ENCODE peak calls at places on chromosomes 5 and 9, in seven cellular contexts. N is neural crest cell; F is GM06990; U is body of pancreas; T is breast epithelium; E is GM20000; M is activated CD8-positive, alpha-beta T cell treated with anti-CD3 and anti-CD28 coated beads for 36 hours. D is an unnamed sample.

GRCh38 chr9:89353989-89354388 is 35.7 kb downstream of the SECISBP2 start:
- DNase-seq in N (no peak), F (no peak), U (no peak), T (no peak), E (no peak), M (no peak), D (no peak)

GRCh38 chr9:135146766-135147472 is 59.5 kb downstream of the OLFM1 start:
- DNase-seq in N (no peak), F (no peak), U (peak; percentile 26), T (no peak), E (no peak), M (no peak), D (no peak)

GRCh38 chr9:128946945-128947422 is 419 bp downstream of the DOLK start:
- DNase-seq in N (no peak), F (no peak), U (peak; percentile 64), T (peak; percentile 30), E (no peak), M (no peak), D (no peak)

GRCh38 chr5:175826980-175827379 is 44.4 kb upstream of the CPLX2 start:
- DNase-seq in N (no peak), F (no peak), U (no peak), T (no peak), E (no peak), M (peak; percentile 12), D (no peak)

GRCh38 chr5:43063731-43064171 is 23.6 kb upstream of the ANXA2R start:
- DNase-seq in N (no peak), F (no peak), U (no peak), T (no peak), E (no peak), M (no peak), D (no peak)

GRCh38 chr5:154813736-154814135 is 36.7 kb downstream of the FAXDC2 start:
- DNase-seq in N (no peak), F (no peak), U (no peak), T (no peak), E (no peak), M (peak; percentile 52), D (no peak)

GRCh38 chr5:134833340-134834032 is 12.3 kb upstream of the C5orf24 start:
- DNase-seq in N (no peak), F (no peak), U (no peak), T (no peak), E (no peak), M (no peak), D (no peak)

GRCh38 chr5:58893551-58893950 is 310.7 kb downstream of the RAB3C start:
- DNase-seq in N (no peak), F (no peak), U (no peak), T (no peak), E (no peak), M (no peak), D (no peak)

GRCh38 chr5:91408710-91409109 is 25.6 kb upstream of the ARRDC3 start:
- DNase-seq in N (no peak), F (no peak), U (no peak), T (no peak), E (no peak), M (no peak), D (no peak)

GRCh38 chr5:37727238-37727637 is 112.6 kb downstream of the GDNF start:
- DNase-seq in N (no peak), F (no peak), U (no peak), T (no peak), E (no peak), M (no peak), D (no peak)

DNA sequence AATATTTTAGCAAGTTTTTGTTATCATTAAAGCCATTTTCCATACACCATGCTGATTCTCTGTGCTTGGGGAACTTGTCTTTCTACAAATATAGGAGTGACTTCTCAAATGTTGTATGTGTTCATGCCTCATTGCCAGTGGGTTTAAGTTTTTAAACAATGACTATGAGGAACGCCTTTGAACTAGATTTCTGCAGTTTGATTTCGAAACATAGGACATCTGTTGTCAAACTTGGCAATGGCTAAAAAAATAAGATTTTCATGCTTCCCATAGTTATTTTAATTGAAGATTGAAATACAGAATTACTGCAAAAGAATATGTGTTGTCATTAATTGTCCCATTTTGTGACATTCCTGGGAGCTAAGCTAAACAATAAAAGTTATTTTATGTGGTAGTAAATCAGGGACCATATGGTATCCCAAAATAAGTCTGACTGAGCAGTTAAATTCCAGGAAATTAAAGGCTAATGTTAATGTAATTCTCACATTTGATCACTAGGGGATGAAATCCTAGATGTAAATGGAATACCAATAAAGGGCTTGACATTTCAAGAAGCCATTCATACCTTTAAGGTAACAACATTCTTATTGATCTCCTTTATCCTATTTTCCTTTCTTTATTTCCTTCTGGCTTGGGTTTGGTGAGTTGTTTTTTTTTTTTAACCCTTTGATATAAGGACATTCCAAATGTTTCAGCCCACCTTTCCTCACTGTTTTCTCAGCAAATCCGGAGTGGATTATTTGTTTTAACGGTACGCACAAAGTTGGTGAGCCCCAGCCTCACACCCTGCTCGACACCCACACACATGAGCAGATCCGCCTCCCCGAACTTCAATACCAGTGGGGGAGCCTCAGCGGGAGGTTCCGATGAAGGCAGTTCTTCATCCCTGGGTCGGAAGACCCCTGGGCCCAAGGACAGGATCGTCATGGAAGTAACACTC is 116.7 kb downstream of the GOLPH3 start:
- DNase-seq in N (no peak), F (no peak), U (no peak), T (no peak), E (no peak), M (no peak), D (no peak)
- TF ChIP-seq CTCF in N (peak; percentile 55), F (no peak), U (no peak), T (no peak), E (no peak), M (peak; percentile 32), D (peak; percentile 67)

GRCh38 chr9:137740311-137740710 is 121.5 kb downstream of the EHMT1 start:
- DNase-seq in N (no peak), F (no peak), U (peak; percentile 33), T (no peak), E (no peak), M (no peak), D (no peak)
- TF ChIP-seq CTCF in N (no peak), F (no peak), U (no peak), T (no peak), E (no peak), M (no peak), D (no peak)

GRCh38 chr5:174581483-174581882 is 142.9 kb upstream of the MSX2 start:
- DNase-seq in N (peak; percentile 49), F (no peak), U (no peak), T (no peak), E (no peak), M (peak; percentile 2), D (no peak)
- TF ChIP-seq CTCF in N (peak; percentile 65), F (peak; percentile 41), U (peak; percentile 11), T (no peak), E (no peak), M (peak; percentile 30), D (peak; percentile 69)

DNA sequence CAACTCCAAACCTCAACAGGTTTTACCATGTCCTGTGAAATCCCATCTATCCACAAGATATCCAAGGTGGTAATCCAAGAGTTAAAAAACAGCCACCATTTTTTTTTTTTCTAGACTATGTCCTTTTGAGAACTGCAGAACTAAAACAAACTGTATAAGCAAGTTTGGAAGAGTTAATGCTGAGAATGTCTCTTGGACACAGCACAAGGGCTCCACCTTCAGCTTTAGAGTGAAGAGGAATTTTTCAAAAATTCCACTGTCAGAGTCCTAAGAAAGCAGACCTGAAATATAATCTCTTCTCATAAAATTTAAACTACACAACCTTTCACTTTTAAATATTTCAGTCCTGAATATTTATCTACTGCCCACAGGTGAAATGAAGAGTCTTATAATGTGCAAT is 167.8 kb upstream of the CCNG1 start:
- DNase-seq in N (no peak), F (no peak), U (no peak), T (no peak), E (peak; percentile 7), M (no peak), D (no peak)
- TF ChIP-seq CTCF in N (no peak), F (peak; percentile 22), U (no peak), T (no peak), E (no peak), M (no peak), D (peak; percentile 50)

GRCh38 chr5:168291281-168291960 is at the start of gene WWC1:
- DNase-seq in N (peak; percentile 59), F (peak; percentile 89), U (peak; percentile 95), T (peak; percentile 84), E (peak; percentile 86), M (peak; percentile 51), D (peak; percentile 88)
- TF ChIP-seq CTCF in N (peak; percentile 63), F (peak; percentile 40), U (peak; percentile 34), T (peak; percentile 35), E (no peak), M (no peak), D (peak; percentile 71)

DNA sequence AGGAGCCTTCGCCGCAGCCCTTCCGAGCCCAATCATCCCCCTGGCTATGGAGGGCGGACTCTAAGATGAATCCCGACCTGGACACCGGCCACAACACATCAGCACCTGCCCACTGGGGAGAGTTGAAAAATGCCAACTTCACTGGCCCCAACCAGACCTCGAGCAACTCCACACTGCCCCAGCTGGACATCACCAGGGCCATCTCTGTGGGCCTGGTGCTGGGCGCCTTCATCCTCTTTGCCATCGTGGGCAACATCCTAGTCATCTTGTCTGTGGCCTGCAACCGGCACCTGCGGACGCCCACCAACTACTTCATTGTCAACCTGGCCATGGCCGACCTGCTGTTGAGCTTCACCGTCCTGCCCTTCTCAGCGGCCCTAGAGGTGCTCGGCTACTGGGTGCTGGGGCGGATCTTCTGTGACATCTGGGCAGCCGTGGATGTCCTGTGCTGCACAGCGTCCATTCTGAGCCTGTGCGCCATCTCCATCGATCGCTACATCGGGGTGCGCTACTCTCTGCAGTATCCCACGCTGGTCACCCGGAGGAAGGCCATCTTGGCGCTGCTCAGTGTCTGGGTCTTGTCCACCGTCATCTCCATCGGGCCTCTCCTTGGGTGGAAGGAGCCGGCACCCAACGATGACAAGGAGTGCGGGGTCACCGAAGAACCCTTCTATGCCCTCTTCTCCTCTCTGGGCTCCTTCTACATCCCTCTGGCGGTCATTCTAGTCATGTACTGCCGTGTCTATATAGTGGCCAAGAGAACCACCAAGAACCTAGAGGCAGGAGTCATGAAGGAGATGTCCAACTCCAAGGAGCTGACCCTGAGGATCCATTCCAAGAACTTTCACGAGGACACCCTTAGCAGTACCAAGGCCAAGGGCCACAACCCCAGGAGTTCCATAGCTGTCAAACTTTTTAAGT is 819 bp downstream of the ADRA1B start:
- DNase-seq in N (no peak), F (no peak), U (no peak), T (no peak), E (no peak), M (no peak), D (no peak)
- TF ChIP-seq CTCF in N (no peak), F (no peak), U (no peak), T (no peak), E (no peak), M (no peak), D (no peak)

D was measured in type B pancreatic cell.